ENCODE peak calls at places on chromosomes 13 and 19, in nine cellular contexts. L, N, J, C, E, P, S, O and D are unnamed samples.
A peak's percentile ranks its signal among the peaks of the same experiment; 100 is the strongest.

GRCh38 chr13:112066624-112067004 is 335 bp upstream of the SOX1 start:
- DNase-seq in E (peak; percentile 27), O (peak; percentile 78), L (no peak), S (no peak), N (no peak), P (peak; percentile 24), C (peak; percentile 89), J (peak; percentile 83), D (no peak)

GRCh38 chr13:99323488-99323887 is 16.3 kb upstream of the GPR183 start:
- DNase-seq in J (no peak), S (no peak), P (no peak), N (no peak), E (no peak), C (no peak), L (no peak), O (no peak), D (no peak)

GRCh38 chr19:18612772-18613588 is at the start of gene TMEM59L:
- DNase-seq in S (no peak), O (peak; percentile 82), L (no peak), P (no peak), J (peak; percentile 60), C (no peak), E (no peak), N (no peak), D (peak; percentile 50)

GRCh38 chr19:12880551-12881171 is 588 bp downstream of the DNASE2 start:
- DNase-seq in O (peak; percentile 54), J (peak; percentile 56), C (no peak), E (peak; percentile 38), S (peak; percentile 30), L (no peak), P (peak; percentile 50), N (peak; percentile 67), D (peak; percentile 29)

GRCh38 chr19:28502879-28503734 is 709.8 kb downstream of the UQCRFS1 start:
- DNase-seq in P (no peak), L (no peak), O (no peak), S (no peak), J (no peak), C (no peak), E (no peak), N (no peak), D (no peak)

GRCh38 chr13:98918771-98919170 is 59.1 kb downstream of the DOCK9 start:
- DNase-seq in C (no peak), O (no peak), P (no peak), J (no peak), E (no peak), S (no peak), L (no peak), N (no peak), D (peak; percentile 73)

GRCh38 chr19:29583196-29584006 is 22.7 kb upstream of the POP4 start:
- DNase-seq in C (no peak), P (no peak), E (peak; percentile 5), L (no peak), J (no peak), N (no peak), O (no peak), S (no peak), D (no peak)

GRCh38 chr19:13014101-13014920 is 19.0 kb downstream of the NFIX start:
- DNase-seq in P (no peak), C (no peak), E (peak; percentile 39), N (no peak), L (no peak), O (no peak), S (peak; percentile 59), J (peak; percentile 73), D (no peak)

GRCh38 chr13:105665284-105665683 is 870.2 kb downstream of the EFNB2 start:
- DNase-seq in P (no peak), O (no peak), J (no peak), N (no peak), L (no peak), S (no peak), C (no peak), E (no peak), D (no peak)

GRCh38 chr13:84126671-84127171 is 244.4 kb upstream of the SLITRK1 start:
- DNase-seq in O (no peak), J (no peak), S (no peak), L (no peak), P (no peak), E (no peak), C (no peak), N (no peak), D (peak; percentile 30)

GRCh38 chr13:83048419-83048818 is 833.9 kb downstream of the SLITRK1 start:
- DNase-seq in L (no peak), N (no peak), E (peak; percentile 29), P (no peak), O (no peak), S (no peak), J (no peak), C (no peak), D (no peak)

GRCh38 chr19:48967346-48968178 is 2.5 kb downstream of the FTL start:
- DNase-seq in P (peak; percentile 25), J (no peak), L (peak; percentile 60), O (no peak), E (peak; percentile 92), C (no peak), N (no peak), S (no peak), D (no peak)

GRCh38 chr19:42942187-42942789 is 5.3 kb upstream of the PSG7 start:
- DNase-seq in N (no peak), P (no peak), C (no peak), S (no peak), O (peak; percentile 63), L (peak; percentile 19), J (peak; percentile 55), E (peak; percentile 18), D (no peak)

GRCh38 chr19:48698046-48698445 is 2.3 kb downstream of the FUT2 start:
- DNase-seq in J (no peak), C (no peak), E (peak; percentile 82), S (no peak), O (no peak), L (no peak), N (no peak), P (no peak), D (no peak)

GRCh38 chr13:112629161-112629560 is 41.2 kb upstream of the TUBGCP3 start:
- DNase-seq in C (no peak), P (no peak), N (no peak), L (no peak), J (no peak), E (no peak), O (no peak), S (no peak), D (no peak)

GRCh38 chr13:21550918-21551317 is 53.1 kb downstream of the MICU2 start:
- DNase-seq in L (no peak), C (no peak), O (no peak), P (no peak), S (no peak), J (no peak), N (no peak), E (no peak), D (no peak)

GRCh38 chr13:48873081-48873480 is 102.6 kb upstream of the FNDC3A start:
- DNase-seq in P (no peak), E (no peak), N (no peak), L (no peak), O (no peak), C (no peak), S (no peak), J (no peak), D (no peak)

GRCh38 chr13:48875071-48875470 is 100.6 kb upstream of the FNDC3A start:
- DNase-seq in E (no peak), C (no peak), L (no peak), O (no peak), P (no peak), N (no peak), J (no peak), S (no peak), D (no peak)

GRCh38 chr13:48876289-48876688 is 99.4 kb upstream of the FNDC3A start:
- DNase-seq in L (no peak), E (no peak), S (no peak), O (no peak), P (no peak), C (no peak), J (no peak), N (no peak), D (peak; percentile 22)

GRCh38 chr13:48874165-48874564 is 101.5 kb upstream of the FNDC3A start:
- DNase-seq in S (no peak), E (no peak), O (no peak), J (no peak), L (no peak), C (no peak), P (no peak), N (no peak), D (no peak)

DNA sequence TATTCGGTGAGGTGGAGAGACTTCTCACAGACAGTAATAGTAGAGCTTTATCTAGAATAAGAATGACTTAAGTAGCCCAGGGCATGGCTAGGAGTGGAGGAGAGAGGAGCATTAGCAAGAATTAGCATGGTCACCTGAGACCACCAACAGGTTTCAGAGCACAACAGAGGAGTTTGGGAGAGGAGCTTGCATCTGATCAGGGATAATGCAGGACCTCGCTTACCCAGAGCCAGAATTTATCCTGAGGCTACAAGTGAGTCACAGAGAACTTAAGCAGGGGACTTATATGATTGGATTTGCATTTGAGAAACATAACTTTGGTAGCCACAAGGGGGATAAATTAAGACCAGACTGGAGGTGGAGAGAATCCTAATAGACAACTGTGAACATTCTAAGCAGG is 102.1 kb upstream of the FNDC3A start:
- DNase-seq in P (no peak), N (no peak), J (peak; percentile 23), L (no peak), O (no peak), S (no peak), E (peak; percentile 11), C (no peak), D (no peak)
- TF ChIP-seq CTCF in P (no peak), N (no peak), J (no peak), L (no peak), O (no peak), S (no peak), E (no peak), C (peak; percentile 26), D (no peak)

GRCh38 chr19:4449022-4449825 is 8.4 kb downstream of the UBXN6 start:
- DNase-seq in O (no peak), N (peak; percentile 82), L (no peak), C (no peak), P (peak; percentile 76), S (no peak), J (no peak), E (no peak), D (no peak)
- TF ChIP-seq CTCF in O (no peak), N (no peak), L (no peak), C (no peak), P (peak; percentile 40), S (no peak), J (no peak), E (no peak), D (peak; percentile 5)

GRCh38 chr13:86174632-86175031 is 375.4 kb upstream of the SLITRK6 start:
- DNase-seq in N (no peak), P (no peak), J (no peak), S (no peak), E (no peak), L (no peak), C (no peak), O (no peak), D (no peak)
- TF ChIP-seq CTCF in N (no peak), P (no peak), J (no peak), S (no peak), E (no peak), L (no peak), C (no peak), O (no peak), D (no peak)

DNA sequence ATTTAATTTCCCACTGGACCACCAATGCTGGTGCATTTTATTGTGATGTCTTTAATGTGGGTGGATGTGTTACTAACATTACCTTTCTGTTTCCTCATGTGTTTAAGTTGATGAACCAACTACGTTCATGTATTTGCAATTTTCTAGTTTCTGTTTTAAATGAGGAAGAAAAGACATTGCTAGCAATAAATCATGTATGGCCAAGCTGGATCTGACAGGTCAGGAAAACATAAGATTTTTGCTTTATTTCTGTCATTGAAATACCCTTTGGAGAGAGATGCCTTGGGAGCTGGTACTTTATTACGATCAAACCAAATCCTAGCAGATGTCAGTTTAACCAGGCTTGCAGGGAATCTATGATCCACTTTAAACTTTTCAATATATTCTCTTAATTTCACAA is 553.2 kb downstream of the RFC3 start:
- DNase-seq in N (no peak), S (no peak), L (no peak), J (no peak), C (no peak), O (no peak), P (no peak), E (no peak), D (no peak)
- TF ChIP-seq CTCF in N (no peak), S (no peak), L (no peak), J (no peak), C (no peak), O (no peak), P (no peak), E (no peak), D (no peak)